ENCODE peak calls at places on chromosome 20, in five cellular contexts. One of them, this sample, is unnamed.

GRCh38 chr20:48298424-48298823 is 513.1 kb upstream of the SULF2 start:
- DNase-seq in activated CD4-positive, alpha-beta T cell treated with anti-CD3 and anti-CD28 coated beads, Interleukin-2, amount 50 U/mL, for 1 hour: no peak
- DNase-seq in fibroblast of the conjunctiva: no peak
- DNase-seq in amniotic stem cell: no peak
- DNase-seq in Daoy: no peak
- DNase-seq in this sample: no peak

GRCh38 chr20:51195419-51195901 is 172.6 kb upstream of the KCNG1 start:
- DNase-seq in activated CD4-positive, alpha-beta T cell treated with anti-CD3 and anti-CD28 coated beads, Interleukin-2, amount 50 U/mL, for 1 hour: no peak
- DNase-seq in fibroblast of the conjunctiva: no peak
- DNase-seq in amniotic stem cell: no peak
- DNase-seq in Daoy: peak
- DNase-seq in this sample: no peak

GRCh38 chr20:63977392-63978276 is 1.8 kb downstream of the SAMD10 start:
- DNase-seq in activated CD4-positive, alpha-beta T cell treated with anti-CD3 and anti-CD28 coated beads, Interleukin-2, amount 50 U/mL, for 1 hour: peak
- DNase-seq in fibroblast of the conjunctiva: peak
- DNase-seq in amniotic stem cell: no peak
- DNase-seq in Daoy: peak
- DNase-seq in this sample: no peak

GRCh38 chr20:10919549-10920140 is 245.8 kb upstream of the JAG1 start:
- DNase-seq in activated CD4-positive, alpha-beta T cell treated with anti-CD3 and anti-CD28 coated beads, Interleukin-2, amount 50 U/mL, for 1 hour: no peak
- DNase-seq in fibroblast of the conjunctiva: peak
- DNase-seq in amniotic stem cell: no peak
- DNase-seq in Daoy: peak
- DNase-seq in this sample: no peak

GRCh38 chr20:32141465-32141980 is 32.0 kb downstream of the TM9SF4 start:
- DNase-seq in activated CD4-positive, alpha-beta T cell treated with anti-CD3 and anti-CD28 coated beads, Interleukin-2, amount 50 U/mL, for 1 hour: no peak
- DNase-seq in fibroblast of the conjunctiva: no peak
- DNase-seq in amniotic stem cell: no peak
- DNase-seq in Daoy: no peak
- DNase-seq in this sample: no peak

GRCh38 chr20:50496773-50497375 is 13.3 kb upstream of the PTPN1 start:
- DNase-seq in activated CD4-positive, alpha-beta T cell treated with anti-CD3 and anti-CD28 coated beads, Interleukin-2, amount 50 U/mL, for 1 hour: no peak
- DNase-seq in fibroblast of the conjunctiva: no peak
- DNase-seq in amniotic stem cell: no peak
- DNase-seq in Daoy: peak
- DNase-seq in this sample: no peak

GRCh38 chr20:44785768-44786167 is 24.6 kb downstream of the RIMS4 start:
- DNase-seq in activated CD4-positive, alpha-beta T cell treated with anti-CD3 and anti-CD28 coated beads, Interleukin-2, amount 50 U/mL, for 1 hour: no peak
- DNase-seq in fibroblast of the conjunctiva: no peak
- DNase-seq in amniotic stem cell: no peak
- DNase-seq in Daoy: peak
- DNase-seq in this sample: peak

GRCh38 chr20:53208110-53208908 is 236.2 kb downstream of the TSHZ2 start:
- DNase-seq in activated CD4-positive, alpha-beta T cell treated with anti-CD3 and anti-CD28 coated beads, Interleukin-2, amount 50 U/mL, for 1 hour: peak
- DNase-seq in fibroblast of the conjunctiva: no peak
- DNase-seq in amniotic stem cell: no peak
- DNase-seq in Daoy: peak
- DNase-seq in this sample: no peak

GRCh38 chr20:45576995-45577394 is 2.1 kb downstream of the WFDC8 start:
- DNase-seq in activated CD4-positive, alpha-beta T cell treated with anti-CD3 and anti-CD28 coated beads, Interleukin-2, amount 50 U/mL, for 1 hour: no peak
- DNase-seq in fibroblast of the conjunctiva: no peak
- DNase-seq in amniotic stem cell: no peak
- DNase-seq in Daoy: no peak
- DNase-seq in this sample: no peak

GRCh38 chr20:62838511-62838910 is 21.7 kb downstream of the COL9A3 start:
- DNase-seq in activated CD4-positive, alpha-beta T cell treated with anti-CD3 and anti-CD28 coated beads, Interleukin-2, amount 50 U/mL, for 1 hour: no peak
- DNase-seq in fibroblast of the conjunctiva: no peak
- DNase-seq in amniotic stem cell: no peak
- DNase-seq in Daoy: no peak
- DNase-seq in this sample: no peak

GRCh38 chr20:41892031-41892430 is 273.9 kb upstream of the CHD6 start:
- DNase-seq in activated CD4-positive, alpha-beta T cell treated with anti-CD3 and anti-CD28 coated beads, Interleukin-2, amount 50 U/mL, for 1 hour: no peak
- DNase-seq in fibroblast of the conjunctiva: no peak
- DNase-seq in amniotic stem cell: no peak
- DNase-seq in Daoy: no peak
- DNase-seq in this sample: no peak

GRCh38 chr20:36770680-36771079 is 2.9 kb downstream of the DSN1 start:
- DNase-seq in activated CD4-positive, alpha-beta T cell treated with anti-CD3 and anti-CD28 coated beads, Interleukin-2, amount 50 U/mL, for 1 hour: no peak
- DNase-seq in fibroblast of the conjunctiva: no peak
- DNase-seq in amniotic stem cell: no peak
- DNase-seq in Daoy: no peak
- DNase-seq in this sample: no peak

GRCh38 chr20:9068232-9068781 is 580 bp upstream of the PLCB4 start:
- DNase-seq in activated CD4-positive, alpha-beta T cell treated with anti-CD3 and anti-CD28 coated beads, Interleukin-2, amount 50 U/mL, for 1 hour: no peak
- DNase-seq in fibroblast of the conjunctiva: no peak
- DNase-seq in amniotic stem cell: peak
- DNase-seq in Daoy: peak
- DNase-seq in this sample: peak

GRCh38 chr20:13105864-13106457 is 97.2 kb downstream of the SPTLC3 start:
- DNase-seq in activated CD4-positive, alpha-beta T cell treated with anti-CD3 and anti-CD28 coated beads, Interleukin-2, amount 50 U/mL, for 1 hour: no peak
- DNase-seq in fibroblast of the conjunctiva: peak
- DNase-seq in amniotic stem cell: peak
- DNase-seq in Daoy: peak
- DNase-seq in this sample: peak

GRCh38 chr20:61958773-61959172 is 106.9 kb downstream of the TAF4 start:
- DNase-seq in activated CD4-positive, alpha-beta T cell treated with anti-CD3 and anti-CD28 coated beads, Interleukin-2, amount 50 U/mL, for 1 hour: no peak
- DNase-seq in fibroblast of the conjunctiva: no peak
- DNase-seq in amniotic stem cell: no peak
- DNase-seq in Daoy: no peak
- DNase-seq in this sample: no peak

GRCh38 chr20:17281478-17281877 is 54.6 kb downstream of the PCSK2 start:
- DNase-seq in activated CD4-positive, alpha-beta T cell treated with anti-CD3 and anti-CD28 coated beads, Interleukin-2, amount 50 U/mL, for 1 hour: no peak
- DNase-seq in fibroblast of the conjunctiva: no peak
- DNase-seq in amniotic stem cell: no peak
- DNase-seq in Daoy: peak
- DNase-seq in this sample: peak

GRCh38 chr20:57663681-57664451 is 43.6 kb upstream of the ZBP1 start:
- DNase-seq in activated CD4-positive, alpha-beta T cell treated with anti-CD3 and anti-CD28 coated beads, Interleukin-2, amount 50 U/mL, for 1 hour: peak
- DNase-seq in fibroblast of the conjunctiva: no peak
- DNase-seq in amniotic stem cell: no peak
- DNase-seq in Daoy: no peak
- DNase-seq in this sample: no peak

GRCh38 chr20:62646851-62647520 is 4.7 kb downstream of the SLCO4A1 start:
- DNase-seq in activated CD4-positive, alpha-beta T cell treated with anti-CD3 and anti-CD28 coated beads, Interleukin-2, amount 50 U/mL, for 1 hour: no peak
- DNase-seq in fibroblast of the conjunctiva: no peak
- DNase-seq in amniotic stem cell: no peak
- DNase-seq in Daoy: no peak
- DNase-seq in this sample: no peak

GRCh38 chr20:48773837-48774418 is 53.9 kb downstream of the PREX1 start:
- DNase-seq in activated CD4-positive, alpha-beta T cell treated with anti-CD3 and anti-CD28 coated beads, Interleukin-2, amount 50 U/mL, for 1 hour: no peak
- DNase-seq in fibroblast of the conjunctiva: no peak
- DNase-seq in amniotic stem cell: no peak
- DNase-seq in Daoy: no peak
- DNase-seq in this sample: no peak

GRCh38 chr20:1429143-1429728 is 36.4 kb upstream of the FKBP1A start:
- DNase-seq in activated CD4-positive, alpha-beta T cell treated with anti-CD3 and anti-CD28 coated beads, Interleukin-2, amount 50 U/mL, for 1 hour: no peak
- DNase-seq in fibroblast of the conjunctiva: no peak
- DNase-seq in amniotic stem cell: no peak
- DNase-seq in Daoy: no peak
- DNase-seq in this sample: no peak

This sample was measured in NCI-H2081.